ENCODE peak calls at places on chromosomes 1 and 21, in seven cellular contexts. S, Y, K, J, H, O and B are unnamed samples.
A peak's percentile ranks its signal among the peaks of the same experiment; 100 is the strongest.

GRCh38 chr1:9235123-9235513 is 544 bp downstream of the H6PD start:
- DNase-seq in S (no peak), Y (no peak), K (peak; percentile 50), J (no peak), H (no peak), O (peak; percentile 45), B (no peak)

GRCh38 chr1:186374313-186375151 is 521 bp downstream of the TPR start:
- DNase-seq in S (no peak), Y (peak; percentile 38), K (peak; percentile 25), J (peak; percentile 0), H (no peak), O (peak; percentile 72), B (no peak)

GRCh38 chr1:186059311-186059710 is 315.7 kb downstream of the TPR start:
- DNase-seq in S (no peak), Y (no peak), K (no peak), J (no peak), H (no peak), O (no peak), B (no peak)

GRCh38 chr1:8259498-8260290 is 58.2 kb upstream of the SLC45A1 start:
- DNase-seq in S (no peak), Y (no peak), K (peak; percentile 25), J (no peak), H (peak; percentile 45), O (no peak), B (no peak)

GRCh38 chr1:207071426-207071825 is 17.2 kb upstream of the C4BPB start:
- DNase-seq in S (no peak), Y (peak; percentile 46), K (no peak), J (no peak), H (no peak), O (no peak), B (no peak)

GRCh38 chr1:41496080-41497055 is 11.9 kb upstream of the EDN2 start:
- DNase-seq in S (peak; percentile 92), Y (no peak), K (no peak), J (no peak), H (no peak), O (peak; percentile 64), B (no peak)

GRCh38 chr1:235617808-235618207 is 31.8 kb downstream of the GNG4 start:
- DNase-seq in S (no peak), Y (no peak), K (no peak), J (no peak), H (no peak), O (no peak), B (no peak)

GRCh38 chr21:41282412-41282811 is 34.2 kb upstream of the FAM3B start:
- DNase-seq in S (no peak), Y (no peak), K (no peak), J (no peak), H (no peak), O (no peak), B (no peak)

GRCh38 chr1:198880397-198880796 is 241.6 kb downstream of the PTPRC start:
- DNase-seq in S (no peak), Y (no peak), K (no peak), J (no peak), H (no peak), O (no peak), B (no peak)

GRCh38 chr1:80675469-80675868 is 1125.3 kb upstream of the ADGRL2 start:
- DNase-seq in S (no peak), Y (no peak), K (no peak), J (no peak), H (no peak), O (no peak), B (no peak)

GRCh38 chr1:87805661-87806376 is 477.1 kb downstream of the LMO4 start:
- DNase-seq in S (no peak), Y (no peak), K (no peak), J (no peak), H (no peak), O (no peak), B (no peak)

GRCh38 chr1:46181343-46182260 is 5.3 kb upstream of the P3R3URF start:
- DNase-seq in S (no peak), Y (no peak), K (no peak), J (no peak), H (peak; percentile 54), O (no peak), B (no peak)

GRCh38 chr1:196090226-196090625 is 518.0 kb downstream of the KCNT2 start:
- DNase-seq in S (no peak), Y (no peak), K (no peak), J (no peak), H (no peak), O (no peak), B (no peak)

GRCh38 chr1:78277253-78277652 is 213.5 kb upstream of the PTGFR start:
- DNase-seq in S (no peak), Y (no peak), K (no peak), J (no peak), H (no peak), O (no peak), B (no peak)

GRCh38 chr1:17259233-17259873 is 10.5 kb downstream of the PADI3 start:
- DNase-seq in S (no peak), Y (no peak), K (no peak), J (no peak), H (no peak), O (no peak), B (no peak)

GRCh38 chr1:103986792-103987191 is 237.1 kb downstream of the AMY1C start:
- DNase-seq in S (no peak), Y (no peak), K (no peak), J (no peak), H (no peak), O (no peak), B (no peak)

GRCh38 chr1:15740833-15741182 is 1.5 kb upstream of the TMEM82 start:
- DNase-seq in S (no peak), Y (no peak), K (no peak), J (no peak), H (no peak), O (no peak), B (no peak)

GRCh38 chr21:34509151-34509550 is 2.9 kb downstream of the KCNE1 start:
- DNase-seq in S (no peak), Y (no peak), K (no peak), J (no peak), H (no peak), O (no peak), B (no peak)

GRCh38 chr1:17414022-17414421 is 25.5 kb downstream of the RCC2 start:
- DNase-seq in S (no peak), Y (no peak), K (no peak), J (no peak), H (no peak), O (no peak), B (no peak)

GRCh38 chr1:231951399-231951798 is 324.8 kb downstream of the DISC1 start:
- DNase-seq in S (no peak), Y (no peak), K (no peak), J (no peak), H (peak; percentile 25), O (no peak), B (no peak)

GRCh38 chr1:24970926-24971530 is 41.0 kb upstream of the RUNX3 start:
- DNase-seq in S (no peak), Y (peak; percentile 33), K (no peak), J (no peak), H (no peak), O (no peak), B (no peak)

GRCh38 chr1:110952031-110952430 is 11.7 kb downstream of the LRIF1 start:
- DNase-seq in S (no peak), Y (no peak), K (no peak), J (no peak), H (no peak), O (no peak), B (no peak)

GRCh38 chr21:46637952-46638746 is 2.7 kb downstream of the PRMT2 start:
- DNase-seq in S (no peak), Y (no peak), K (no peak), J (no peak), H (no peak), O (no peak), B (no peak)

GRCh38 chr1:174222166-174222949 is 63.0 kb downstream of the RABGAP1L start:
- DNase-seq in S (no peak), Y (no peak), K (no peak), J (no peak), H (no peak), O (no peak), B (peak; percentile 15)

GRCh38 chr1:207393610-207394009 is 60.5 kb upstream of the CR2 start:
- DNase-seq in S (no peak), Y (no peak), K (no peak), J (no peak), H (peak; percentile 71), O (no peak), B (no peak)

GRCh38 chr1:151828931-151829330 is 2.7 kb downstream of the RORC start:
- DNase-seq in S (no peak), Y (no peak), K (no peak), J (no peak), H (no peak), O (no peak), B (no peak)

GRCh38 chr1:68112835-68113243 is 62.4 kb upstream of the DIRAS3 start:
- DNase-seq in S (no peak), Y (no peak), K (no peak), J (no peak), H (no peak), O (no peak), B (no peak)

GRCh38 chr1:217313096-217313495 is 317.8 kb downstream of the GPATCH2 start:
- DNase-seq in S (no peak), Y (no peak), K (no peak), J (no peak), H (no peak), O (no peak), B (no peak)